ENCODE peak calls at places on chromosome 20, in four cellular contexts. X is GM12878, J is endothelial cell of umbilical vein, N is K562. D is an unnamed sample.

GRCh38 chr20:3209946-3210317 is 634 bp downstream of the ITPA start:
- DNase-seq in X (no peak), J (peak; percentile 33), N (no peak), D (peak; percentile 18)

GRCh38 chr20:4119854-4120209 is 104.5 kb upstream of the RNF24 start:
- DNase-seq in X (no peak), J (no peak), N (no peak), D (no peak)

GRCh38 chr20:50172347-50173013 is 18.1 kb upstream of the CEBPB start:
- DNase-seq in X (no peak), J (peak; percentile 75), N (no peak), D (peak; percentile 65)

GRCh38 chr20:62303327-62304226 is 780 bp downstream of the ADRM1 start:
- DNase-seq in X (no peak), J (peak; percentile 36), N (peak; percentile 40), D (no peak)

GRCh38 chr20:63087236-63087871 is 80.6 kb upstream of the BHLHE23 start:
- DNase-seq in X (no peak), J (no peak), N (no peak), D (no peak)

GRCh38 chr20:5663396-5663795 is 86.8 kb upstream of the SHLD1 start:
- DNase-seq in X (no peak), J (no peak), N (no peak), D (no peak)

GRCh38 chr20:50467618-50468373 is 42.4 kb upstream of the PTPN1 start:
- DNase-seq in X (no peak), J (peak; percentile 63), N (peak; percentile 85), D (peak; percentile 50)

GRCh38 chr20:53142225-53142624 is 170.1 kb downstream of the TSHZ2 start:
- DNase-seq in X (no peak), J (no peak), N (peak; percentile 63), D (no peak)

GRCh38 chr20:53668981-53669380 is 75.3 kb upstream of the ZNF217 start:
- DNase-seq in X (no peak), J (no peak), N (no peak), D (no peak)

GRCh38 chr20:45944151-45944964 is 9.9 kb downstream of the PCIF1 start:
- DNase-seq in X (no peak), J (no peak), N (peak; percentile 61), D (no peak)

GRCh38 chr20:10200329-10200728 is 18.3 kb upstream of the SNAP25 start:
- DNase-seq in X (no peak), J (no peak), N (no peak), D (peak; percentile 63)

GRCh38 chr20:31606928-31607639 is 2.0 kb downstream of the ID1 start:
- DNase-seq in X (no peak), J (peak; percentile 60), N (peak; percentile 90), D (peak; percentile 67)

GRCh38 chr20:8940311-8940710 is 128.6 kb upstream of the PLCB4 start:
- DNase-seq in X (no peak), J (no peak), N (no peak), D (no peak)

GRCh38 chr20:5357942-5358341 is 41.2 kb upstream of the PROKR2 start:
- DNase-seq in X (no peak), J (no peak), N (no peak), D (no peak)

GRCh38 chr20:539848-540247 is 3.7 kb downstream of the CSNK2A1 start:
- DNase-seq in X (no peak), J (peak; percentile 73), N (no peak), D (peak; percentile 49)

GRCh38 chr20:46174469-46175126 is 56.5 kb downstream of the CD40 start:
- DNase-seq in X (no peak), J (peak; percentile 44), N (peak; percentile 81), D (peak; percentile 22)

GRCh38 chr20:409697-410559 is 1.8 kb downstream of the RBCK1 start:
- DNase-seq in X (no peak), J (no peak), N (no peak), D (no peak)

GRCh38 chr20:62062661-62063600 is 2.8 kb downstream of the TAF4 start:
- DNase-seq in X (no peak), J (no peak), N (no peak), D (no peak)

GRCh38 chr20:24160563-24161355 is 172.2 kb upstream of the GGTLC1 start:
- DNase-seq in X (no peak), J (peak; percentile 58), N (peak; percentile 20), D (peak; percentile 63)

GRCh38 chr20:20664795-20665194 is 47.6 kb downstream of the RALGAPA2 start:
- DNase-seq in X (no peak), J (peak; percentile 77), N (no peak), D (no peak)

GRCh38 chr20:58839991-58840747 is 10.5 kb downstream of the GNAS-AS1 start:
- DNase-seq in X (no peak), J (no peak), N (no peak), D (no peak)

DNA sequence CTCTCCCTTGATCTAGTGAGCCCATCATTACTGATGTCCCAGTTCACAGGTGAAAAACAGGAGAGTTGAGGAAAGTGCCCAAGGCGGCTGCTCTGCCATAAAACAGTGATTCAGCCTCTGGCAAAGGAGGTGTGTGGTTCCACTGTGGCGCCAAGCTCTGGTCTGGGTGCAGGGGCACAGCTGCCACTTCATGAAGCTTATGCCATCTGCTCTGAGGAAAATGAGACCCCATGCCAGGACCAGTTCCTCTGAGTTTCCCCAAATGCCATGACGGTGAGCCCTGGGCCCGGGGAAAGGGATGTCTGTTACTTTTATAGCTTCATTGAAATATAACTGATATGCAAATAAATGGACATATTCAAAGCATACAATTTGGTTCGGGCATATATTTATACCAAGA is 33.7 kb upstream of the ZBP1 start:
- DNase-seq in X (no peak), J (no peak), N (peak; percentile 5), D (no peak)
- TF ChIP-seq FOS in X (no peak), J (no peak), N (no peak), D (no peak)

GRCh38 chr20:56899495-56899894 is 270.4 kb downstream of the TFAP2C start:
- DNase-seq in X (no peak), J (no peak), N (no peak), D (no peak)

GRCh38 chr20:56897318-56897962 is 268.3 kb downstream of the TFAP2C start:
- DNase-seq in X (no peak), J (no peak), N (no peak), D (no peak)

GRCh38 chr20:56903858-56904257 is 274.8 kb downstream of the TFAP2C start:
- DNase-seq in X (no peak), J (no peak), N (no peak), D (no peak)

GRCh38 chr20:56900252-56900651 is 271.1 kb downstream of the TFAP2C start:
- DNase-seq in X (no peak), J (no peak), N (no peak), D (no peak)

GRCh38 chr20:56903421-56903820 is 274.3 kb downstream of the TFAP2C start:
- DNase-seq in X (no peak), J (no peak), N (no peak), D (no peak)
- TF ChIP-seq FOS in X (no peak), J (no peak), N (no peak), D (no peak)

GRCh38 chr20:14723614-14724013 is 386.2 kb upstream of the FLRT3 start:
- DNase-seq in X (no peak), J (no peak), N (no peak), D (no peak)

GRCh38 chr20:14727485-14728170 is 390.2 kb upstream of the FLRT3 start:
- DNase-seq in X (no peak), J (no peak), N (no peak), D (no peak)

GRCh38 chr20:14724036-14724435 is 386.6 kb upstream of the FLRT3 start:
- DNase-seq in X (no peak), J (no peak), N (no peak), D (no peak)

GRCh38 chr20:14721926-14722325 is 384.5 kb upstream of the FLRT3 start:
- DNase-seq in X (no peak), J (no peak), N (no peak), D (no peak)

GRCh38 chr20:14724465-14724864 is 387.1 kb upstream of the FLRT3 start:
- DNase-seq in X (no peak), J (no peak), N (no peak), D (no peak)
- TF ChIP-seq FOS in X (no peak), J (no peak), N (no peak), D (no peak)

GRCh38 chr20:38115205-38115604 is 49.9 kb downstream of the TGM2 start:
- DNase-seq in X (no peak), J (no peak), N (peak; percentile 8), D (no peak)
- TF ChIP-seq FOS in X (no peak), J (no peak), N (no peak), D (no peak)

GRCh38 chr20:22515264-22515663 is 69.1 kb downstream of the FOXA2 start:
- DNase-seq in X (no peak), J (no peak), N (no peak), D (no peak)

GRCh38 chr20:22509090-22509938 is 75.1 kb downstream of the FOXA2 start:
- DNase-seq in X (no peak), J (no peak), N (no peak), D (no peak)

GRCh38 chr20:22513574-22513973 is 70.8 kb downstream of the FOXA2 start:
- DNase-seq in X (no peak), J (no peak), N (no peak), D (no peak)

GRCh38 chr20:22511943-22512910 is 72.1 kb downstream of the FOXA2 start:
- DNase-seq in X (no peak), J (peak; percentile 85), N (peak; percentile 65), D (no peak)

GRCh38 chr20:22512911-22513489 is 71.4 kb downstream of the FOXA2 start:
- DNase-seq in X (no peak), J (no peak), N (no peak), D (no peak)
- TF ChIP-seq FOS in X (no peak), J (no peak), N (no peak), D (no peak)